ENCODE peak calls at places on chromosomes 13 and 19, in eight cellular contexts. C, M, J, A, D, N, H and V are unnamed samples.
A peak's percentile ranks its signal among the peaks of the same experiment; 100 is the strongest.

GRCh38 chr13:61918841-61919240 is 503.2 kb upstream of the PCDH20 start:
- DNase-seq in D (no peak), J (no peak), A (no peak), N (no peak), M (no peak), C (no peak), H (no peak), V (no peak)

GRCh38 chr19:5695649-5696195 is 5.6 kb downstream of the RPL36 start:
- DNase-seq in C (no peak), M (no peak), H (no peak), D (no peak), A (no peak), N (no peak), J (no peak), V (no peak)

GRCh38 chr19:57803594-57804325 is 11.0 kb downstream of the ZNF552 start:
- DNase-seq in C (peak; percentile 40), N (no peak), A (peak; percentile 77), D (no peak), M (peak; percentile 23), J (no peak), H (no peak), V (peak; percentile 34)

GRCh38 chr13:59299584-59299983 is 864.1 kb downstream of the DIAPH3 start:
- DNase-seq in C (no peak), A (no peak), D (no peak), H (no peak), M (no peak), J (no peak), N (no peak), V (no peak)

GRCh38 chr13:47251771-47252170 is 354.9 kb upstream of the HTR2A start:
- DNase-seq in M (no peak), A (peak; percentile 10), D (no peak), C (no peak), H (no peak), N (no peak), J (no peak), V (no peak)

GRCh38 chr13:46289260-46289955 is 77.7 kb downstream of the LRRC63 start:
- DNase-seq in J (no peak), C (no peak), H (no peak), M (no peak), N (no peak), D (no peak), A (no peak), V (no peak)

GRCh38 chr19:41920878-41921277 is 7.4 kb downstream of the ERFL start:
- DNase-seq in J (no peak), N (no peak), D (no peak), H (no peak), M (no peak), C (no peak), A (no peak), V (no peak)

GRCh38 chr13:42378383-42378780 is 106.4 kb downstream of the AKAP11 start:
- DNase-seq in D (no peak), J (no peak), A (no peak), N (no peak), C (no peak), H (no peak), M (no peak), V (no peak)

GRCh38 chr13:112924365-112924764 is 44.6 kb upstream of the MCF2L start:
- DNase-seq in C (no peak), J (no peak), N (no peak), M (no peak), D (no peak), A (no peak), H (no peak), V (no peak)

GRCh38 chr19:927044-927706 is 1.3 kb downstream of the ARID3A start:
- DNase-seq in C (no peak), N (peak; percentile 48), M (peak; percentile 69), A (no peak), J (peak; percentile 65), D (no peak), H (peak; percentile 54), V (no peak)

GRCh38 chr19:41564515-41565383 is 11.2 kb upstream of the CEACAM21 start:
- DNase-seq in J (no peak), M (no peak), D (no peak), N (no peak), H (no peak), A (no peak), C (no peak), V (no peak)

GRCh38 chr19:56131651-56132050 is 9.4 kb upstream of the ZNF444 start:
- DNase-seq in H (no peak), N (no peak), M (no peak), D (no peak), C (no peak), J (no peak), A (no peak), V (no peak)

GRCh38 chr19:31223805-31224534 is 125.3 kb downstream of the TSHZ3 start:
- DNase-seq in C (no peak), D (no peak), J (no peak), A (peak; percentile 97), M (no peak), N (no peak), H (no peak), V (no peak)

GRCh38 chr13:26465514-26465913 is 92.0 kb upstream of the WASF3 start:
- DNase-seq in M (no peak), C (no peak), D (no peak), J (peak; percentile 9), N (no peak), H (peak; percentile 60), A (no peak), V (no peak)

DNA sequence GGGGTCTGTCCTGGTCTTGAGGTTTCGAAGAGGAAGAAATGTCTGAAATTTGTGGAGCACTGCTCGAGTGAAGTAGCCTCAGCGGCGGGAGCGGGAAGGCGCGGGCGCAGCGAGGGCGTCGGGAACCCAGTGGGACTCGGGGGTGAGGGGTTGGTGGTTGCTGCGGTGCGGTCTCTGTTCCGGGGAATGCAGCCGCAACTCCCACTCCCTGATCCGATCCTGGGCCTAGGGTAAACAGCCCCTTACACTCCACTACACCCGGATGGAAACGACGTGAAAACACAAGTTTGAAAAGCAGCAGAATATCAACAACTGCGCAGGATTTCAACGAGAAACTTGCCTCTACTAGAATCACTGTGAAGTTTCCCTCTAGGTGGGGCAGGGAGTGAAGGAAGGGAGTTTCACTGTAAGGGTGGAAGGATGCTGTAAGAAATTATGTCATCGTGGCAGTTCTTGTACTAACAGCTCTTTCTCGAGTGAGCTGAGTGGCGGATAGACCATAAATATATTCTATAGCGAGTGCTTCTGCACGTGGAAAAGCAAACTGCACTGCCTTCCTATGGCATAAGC is 2.0 kb upstream of the KLF12 start:
- DNase-seq in N (peak; percentile 26), J (no peak), C (no peak), H (peak; percentile 46), M (peak; percentile 29), A (no peak), D (no peak), V (peak; percentile 25)
- TF ChIP-seq CTCF in N (no peak), J (no peak), C (no peak), H (no peak), M (no peak), A (no peak), D (no peak), V (no peak)

DNA sequence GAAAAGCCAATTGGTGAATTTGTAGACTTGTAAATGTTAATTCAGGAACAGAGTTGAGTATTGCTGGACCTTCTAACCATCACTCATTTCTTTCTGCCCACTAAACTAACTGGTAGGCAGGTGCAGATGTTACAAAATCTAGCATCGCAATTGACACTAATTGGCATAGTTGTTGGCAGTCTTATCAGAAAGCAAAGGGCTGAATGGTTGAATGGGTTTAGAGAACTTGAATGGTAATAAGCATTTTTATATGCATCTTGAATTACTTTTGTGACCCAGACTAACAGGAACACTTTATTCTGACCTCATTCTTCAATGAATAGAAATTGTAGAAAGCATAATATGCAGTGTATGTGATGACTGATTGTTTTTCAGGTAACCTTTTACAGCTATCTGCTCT is 189.1 kb downstream of the GGACT start:
- DNase-seq in A (no peak), M (no peak), D (no peak), J (no peak), N (no peak), H (no peak), C (no peak), V (no peak)
- TF ChIP-seq CTCF in A (no peak), M (no peak), D (no peak), J (no peak), N (no peak), H (no peak), C (no peak), V (no peak)

GRCh38 chr19:47357788-47358680 is 8.9 kb downstream of the DHX34 start:
- DNase-seq in A (no peak), N (no peak), M (no peak), J (no peak), C (no peak), D (no peak), H (no peak), V (no peak)
- TF ChIP-seq CTCF in A (no peak), N (no peak), M (no peak), J (no peak), C (peak; percentile 44), D (no peak), H (no peak), V (peak; percentile 36)

DNA sequence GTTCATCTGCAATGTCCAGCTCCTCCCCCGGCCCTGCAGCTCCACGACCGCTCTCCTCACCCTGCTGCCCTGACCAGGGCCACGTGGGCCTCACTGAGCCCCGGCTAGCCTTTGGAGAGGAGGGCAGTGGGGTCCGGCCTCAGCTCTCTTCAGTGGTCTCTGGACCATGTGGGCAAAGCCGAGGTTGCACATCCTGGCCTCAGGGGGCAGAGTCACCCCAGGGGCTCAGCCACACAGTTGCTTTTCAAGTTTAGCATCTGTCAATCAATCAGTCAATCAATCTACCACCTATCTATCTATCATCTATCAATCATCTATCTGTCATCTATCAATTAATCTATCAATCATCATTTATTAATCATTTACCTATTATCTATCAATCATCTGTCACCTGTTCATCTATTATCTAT is 3.0 kb upstream of the DIRAS1 start:
- DNase-seq in D (no peak), A (no peak), J (no peak), N (no peak), C (no peak), H (no peak), M (no peak), V (no peak)
- TF ChIP-seq CTCF in D (no peak), A (no peak), J (no peak), N (no peak), C (peak; percentile 32), H (no peak), M (no peak), V (peak; percentile 36)

GRCh38 chr19:35776102-35776788 is 881 bp downstream of the ARHGAP33 start:
- DNase-seq in D (no peak), M (no peak), N (no peak), J (no peak), C (no peak), A (no peak), H (no peak), V (no peak)
- TF ChIP-seq CTCF in D (no peak), M (no peak), N (no peak), J (no peak), C (no peak), A (no peak), H (no peak), V (no peak)